ENCODE peak calls at places on chromosomes 11 and 22, in five cellular contexts. One of them, this sample, is unnamed.

GRCh38 chr11:117832511-117832910 is 8.0 kb upstream of the FXYD2 start:
- DNase-seq in stomach: peak
- DNase-seq in sigmoid colon: peak
- DNase-seq in HepG2: no peak
- DNase-seq in prostate gland: no peak
- DNase-seq in this sample: no peak

GRCh38 chr11:134275534-134276395 is at the start of gene GLB1L3:
- DNase-seq in stomach: no peak
- DNase-seq in HepG2: no peak
- DNase-seq in sigmoid colon: no peak
- DNase-seq in prostate gland: peak
- DNase-seq in this sample: no peak

GRCh38 chr11:11520231-11521015 is 101.4 kb downstream of the GALNT18 start:
- DNase-seq in prostate gland: no peak
- DNase-seq in HepG2: no peak
- DNase-seq in stomach: no peak
- DNase-seq in sigmoid colon: peak
- DNase-seq in this sample: no peak

GRCh38 chr11:129289350-129290040 is 86.2 kb upstream of the BARX2 start:
- DNase-seq in prostate gland: no peak
- DNase-seq in stomach: no peak
- DNase-seq in sigmoid colon: no peak
- DNase-seq in HepG2: no peak
- DNase-seq in this sample: no peak

GRCh38 chr11:128886401-128887119 is 4.6 kb upstream of the KCNJ5 start:
- DNase-seq in stomach: peak
- DNase-seq in HepG2: no peak
- DNase-seq in sigmoid colon: no peak
- DNase-seq in prostate gland: no peak
- DNase-seq in this sample: no peak

GRCh38 chr11:11570823-11571222 is 51.0 kb downstream of the GALNT18 start:
- DNase-seq in prostate gland: no peak
- DNase-seq in HepG2: no peak
- DNase-seq in stomach: no peak
- DNase-seq in sigmoid colon: no peak
- DNase-seq in this sample: no peak

GRCh38 chr22:27513021-27513420 is 288.5 kb downstream of the MN1 start:
- DNase-seq in stomach: no peak
- DNase-seq in sigmoid colon: no peak
- DNase-seq in HepG2: no peak
- DNase-seq in prostate gland: no peak
- DNase-seq in this sample: no peak

GRCh38 chr11:68843052-68843561 is 1.4 kb upstream of the CPT1A start:
- DNase-seq in sigmoid colon: no peak
- DNase-seq in stomach: peak
- DNase-seq in prostate gland: no peak
- DNase-seq in HepG2: no peak
- DNase-seq in this sample: no peak

GRCh38 chr11:93917673-93918072 is 67.3 kb upstream of the VSTM5 start:
- DNase-seq in HepG2: no peak
- DNase-seq in prostate gland: no peak
- DNase-seq in sigmoid colon: no peak
- DNase-seq in stomach: no peak
- DNase-seq in this sample: no peak

GRCh38 chr11:2885676-2886081 is at the start of gene CDKN1C:
- DNase-seq in HepG2: no peak
- DNase-seq in prostate gland: peak
- DNase-seq in stomach: peak
- DNase-seq in sigmoid colon: peak
- DNase-seq in this sample: no peak

GRCh38 chr11:11407065-11407737 is 54.2 kb upstream of the CSNK2A3 start:
- DNase-seq in sigmoid colon: peak
- DNase-seq in stomach: no peak
- DNase-seq in HepG2: no peak
- DNase-seq in prostate gland: no peak
- DNase-seq in this sample: no peak

GRCh38 chr22:24433001-24433867 is 5.8 kb downstream of the ADORA2A start:
- DNase-seq in prostate gland: no peak
- DNase-seq in sigmoid colon: peak
- DNase-seq in stomach: no peak
- DNase-seq in HepG2: no peak
- DNase-seq in this sample: no peak

GRCh38 chr22:24432059-24432853 is 4.9 kb downstream of the ADORA2A start:
- DNase-seq in prostate gland: peak
- DNase-seq in stomach: peak
- DNase-seq in HepG2: no peak
- DNase-seq in sigmoid colon: peak
- DNase-seq in this sample: no peak

GRCh38 chr22:24435323-24435645 is 7.9 kb downstream of the ADORA2A start:
- DNase-seq in prostate gland: no peak
- DNase-seq in HepG2: no peak
- DNase-seq in sigmoid colon: no peak
- DNase-seq in stomach: no peak
- DNase-seq in this sample: no peak

GRCh38 chr22:24434472-24435322 is 7.3 kb downstream of the ADORA2A start:
- DNase-seq in stomach: peak
- DNase-seq in sigmoid colon: peak
- DNase-seq in HepG2: no peak
- DNase-seq in prostate gland: no peak
- DNase-seq in this sample: no peak

DNA sequence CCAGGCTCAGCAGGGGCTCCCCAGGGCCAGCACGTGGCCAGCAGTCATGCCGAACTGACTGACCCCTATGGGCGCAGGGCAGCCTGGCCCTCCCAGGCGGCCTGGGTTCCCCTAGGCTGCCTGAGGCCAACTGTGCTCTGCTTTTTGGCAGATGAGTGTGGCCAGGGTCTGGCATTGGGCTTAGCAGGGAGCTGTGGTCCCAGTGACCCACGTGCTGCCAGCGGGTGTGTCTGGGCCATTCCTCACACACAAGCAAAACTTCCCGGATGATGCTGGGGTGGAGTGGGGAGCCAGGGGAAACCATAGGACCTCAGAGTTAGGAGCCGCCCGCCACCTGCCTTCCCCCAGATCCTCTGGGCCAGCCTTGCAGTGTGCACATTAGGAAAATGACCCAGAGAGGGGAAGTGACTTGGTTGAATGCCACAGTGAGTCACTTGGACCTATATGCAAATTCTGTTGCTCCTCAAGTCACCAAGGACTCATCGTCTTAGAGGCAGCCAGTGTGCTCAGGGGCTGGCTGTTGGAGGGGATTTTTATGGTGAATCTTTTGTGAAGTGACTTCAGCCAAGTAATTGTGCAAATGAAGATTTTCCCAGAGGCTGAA is 6.6 kb downstream of the ADORA2A start:
- DNase-seq in prostate gland: no peak
- DNase-seq in HepG2: no peak
- DNase-seq in stomach: no peak
- DNase-seq in sigmoid colon: peak
- DNase-seq in this sample: no peak
- TF ChIP-seq POLR2AphosphoS5 in prostate gland: no peak
- TF ChIP-seq POLR2AphosphoS5 in HepG2: no peak
- TF ChIP-seq POLR2AphosphoS5 in stomach: no peak
- TF ChIP-seq POLR2AphosphoS5 in sigmoid colon: no peak
- TF ChIP-seq POLR2AphosphoS5 in this sample: no peak

GRCh38 chr22:37643225-37643847 is 3.9 kb downstream of the SH3BP1 start:
- DNase-seq in prostate gland: peak
- DNase-seq in sigmoid colon: peak
- DNase-seq in stomach: peak
- DNase-seq in HepG2: no peak
- DNase-seq in this sample: no peak
- TF ChIP-seq POLR2AphosphoS5 in prostate gland: peak
- TF ChIP-seq POLR2AphosphoS5 in sigmoid colon: no peak
- TF ChIP-seq POLR2AphosphoS5 in stomach: no peak
- TF ChIP-seq POLR2AphosphoS5 in HepG2: no peak
- TF ChIP-seq POLR2AphosphoS5 in this sample: no peak

GRCh38 chr22:38656256-38657148 is at the start of the genes CBY1 and FAM227A:
- DNase-seq in sigmoid colon: peak
- DNase-seq in prostate gland: peak
- DNase-seq in HepG2: peak
- DNase-seq in stomach: peak
- DNase-seq in this sample: peak
- TF ChIP-seq POLR2AphosphoS5 in sigmoid colon: peak
- TF ChIP-seq POLR2AphosphoS5 in prostate gland: peak
- TF ChIP-seq POLR2AphosphoS5 in HepG2: peak
- TF ChIP-seq POLR2AphosphoS5 in stomach: peak
- TF ChIP-seq POLR2AphosphoS5 in this sample: peak

DNA sequence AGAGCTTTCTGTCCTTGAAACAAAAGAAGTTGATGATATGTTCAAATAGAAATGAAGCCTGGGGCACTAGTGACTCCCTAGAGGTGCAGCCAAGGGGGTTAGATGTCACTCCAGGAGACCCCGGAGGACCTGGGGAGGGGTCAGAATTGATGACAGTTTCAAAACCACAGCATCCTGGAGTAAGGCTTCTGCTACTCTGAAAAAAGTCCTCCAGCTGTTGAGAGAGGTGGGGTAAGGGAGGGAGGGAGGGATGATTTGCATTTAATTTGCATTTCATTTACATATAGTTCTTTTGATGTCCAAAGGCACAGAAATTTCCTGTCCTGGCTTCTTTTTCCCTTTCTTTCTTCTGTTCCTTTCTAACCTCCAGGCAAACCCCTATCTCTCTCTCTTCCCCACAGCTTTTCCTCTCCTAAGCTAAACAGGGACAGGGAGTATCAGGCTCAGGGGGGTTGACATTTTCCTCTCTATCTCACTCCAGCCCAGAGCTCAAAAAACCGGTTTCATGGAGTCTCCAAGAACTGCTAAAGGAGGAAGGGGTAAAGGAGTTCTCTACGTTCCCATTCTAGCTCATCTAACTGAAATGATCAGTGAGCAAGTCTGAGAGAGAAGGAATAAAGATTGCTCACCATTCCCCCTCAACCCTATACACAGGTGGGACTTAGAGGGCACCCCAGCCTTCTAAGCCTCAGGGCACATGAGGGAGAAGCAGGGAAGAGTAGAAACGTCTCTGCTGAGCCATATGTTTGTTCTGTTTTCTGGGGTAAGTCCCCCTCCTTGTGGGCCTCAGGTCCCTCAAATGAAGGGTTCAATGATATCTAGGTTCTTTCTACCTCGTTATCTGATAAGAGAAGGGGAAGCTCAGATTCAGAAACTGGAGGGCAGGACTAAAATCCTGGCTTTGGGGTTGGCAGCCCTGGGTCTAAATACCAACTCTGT is 3.5 kb upstream of the POU2F3 start:
- DNase-seq in prostate gland: no peak
- DNase-seq in HepG2: no peak
- DNase-seq in stomach: no peak
- DNase-seq in sigmoid colon: no peak
- DNase-seq in this sample: peak
- TF ChIP-seq POLR2AphosphoS5 in prostate gland: no peak
- TF ChIP-seq POLR2AphosphoS5 in HepG2: no peak
- TF ChIP-seq POLR2AphosphoS5 in stomach: no peak
- TF ChIP-seq POLR2AphosphoS5 in sigmoid colon: no peak
- TF ChIP-seq POLR2AphosphoS5 in this sample: peak

DNA sequence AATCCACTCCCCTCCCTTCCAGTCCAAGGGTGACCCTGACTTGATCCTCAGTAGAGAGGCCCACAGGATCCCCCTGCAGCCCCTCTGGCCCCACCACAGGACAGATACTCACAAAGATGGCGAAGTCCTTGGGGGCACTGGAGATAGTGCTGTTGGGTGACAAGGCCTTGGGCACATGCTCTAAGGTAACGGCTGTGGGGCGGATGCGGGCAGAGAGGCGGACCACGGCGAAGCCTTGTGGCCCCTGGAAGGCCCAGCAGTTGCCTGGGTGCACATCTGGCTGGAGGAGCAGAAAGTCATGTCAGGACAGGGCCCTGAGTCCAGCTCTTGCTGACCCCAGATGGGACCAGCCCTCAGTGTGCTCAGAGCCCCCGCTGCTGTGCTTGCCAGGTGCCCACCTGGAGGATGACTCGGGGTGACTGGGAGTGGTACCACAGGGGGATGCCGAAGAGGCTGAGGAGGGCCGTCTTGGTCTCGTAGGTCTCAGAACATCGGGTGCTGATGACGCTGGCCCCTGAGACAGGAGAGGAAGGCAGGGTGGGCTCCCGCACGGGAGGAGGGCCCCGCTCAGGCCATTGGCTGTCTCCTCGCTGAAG is 17.2 kb downstream of the SUN2 start:
- DNase-seq in sigmoid colon: no peak
- DNase-seq in prostate gland: no peak
- DNase-seq in HepG2: no peak
- DNase-seq in stomach: no peak
- DNase-seq in this sample: no peak
- TF ChIP-seq POLR2AphosphoS5 in sigmoid colon: no peak
- TF ChIP-seq POLR2AphosphoS5 in prostate gland: no peak
- TF ChIP-seq POLR2AphosphoS5 in HepG2: no peak
- TF ChIP-seq POLR2AphosphoS5 in stomach: no peak
- TF ChIP-seq POLR2AphosphoS5 in this sample: no peak

GRCh38 chr11:116471608-116472007 is 301.2 kb downstream of the BUD13 start:
- DNase-seq in HepG2: peak
- DNase-seq in prostate gland: no peak
- DNase-seq in stomach: no peak
- DNase-seq in sigmoid colon: no peak
- DNase-seq in this sample: no peak
- TF ChIP-seq POLR2AphosphoS5 in HepG2: no peak
- TF ChIP-seq POLR2AphosphoS5 in prostate gland: no peak
- TF ChIP-seq POLR2AphosphoS5 in stomach: no peak
- TF ChIP-seq POLR2AphosphoS5 in sigmoid colon: no peak
- TF ChIP-seq POLR2AphosphoS5 in this sample: no peak

GRCh38 chr11:35163707-35164496 is 24.9 kb downstream of the CD44 start:
- DNase-seq in stomach: no peak
- DNase-seq in prostate gland: no peak
- DNase-seq in sigmoid colon: no peak
- DNase-seq in HepG2: no peak
- DNase-seq in this sample: no peak

GRCh38 chr11:35165416-35166368 is 26.7 kb downstream of the CD44 start:
- DNase-seq in HepG2: no peak
- DNase-seq in prostate gland: no peak
- DNase-seq in sigmoid colon: no peak
- DNase-seq in stomach: peak
- DNase-seq in this sample: no peak

GRCh38 chr11:35168606-35169200 is 29.7 kb downstream of the CD44 start:
- DNase-seq in stomach: no peak
- DNase-seq in prostate gland: no peak
- DNase-seq in HepG2: no peak
- DNase-seq in sigmoid colon: no peak
- DNase-seq in this sample: no peak

GRCh38 chr11:35167451-35167954 is 28.5 kb downstream of the CD44 start:
- DNase-seq in prostate gland: no peak
- DNase-seq in HepG2: no peak
- DNase-seq in sigmoid colon: peak
- DNase-seq in stomach: no peak
- DNase-seq in this sample: no peak

GRCh38 chr11:35166369-35167360 is 27.7 kb downstream of the CD44 start:
- DNase-seq in sigmoid colon: peak
- DNase-seq in stomach: no peak
- DNase-seq in HepG2: no peak
- DNase-seq in prostate gland: no peak
- DNase-seq in this sample: no peak
- TF ChIP-seq POLR2AphosphoS5 in sigmoid colon: peak
- TF ChIP-seq POLR2AphosphoS5 in stomach: no peak
- TF ChIP-seq POLR2AphosphoS5 in HepG2: no peak
- TF ChIP-seq POLR2AphosphoS5 in prostate gland: no peak
- TF ChIP-seq POLR2AphosphoS5 in this sample: no peak

This sample was measured in SK-N-MC.